ENCODE peak calls at places on chromosome 16, in six cellular contexts. Z, X, O, Q, A and L are unnamed samples.
A peak's percentile ranks its signal among the peaks of the same experiment; 100 is the strongest.

GRCh38 chr16:50666658-50667496 is 14.2 kb downstream of the SNX20 start:
- DNase-seq in Z (no peak), X (no peak), O (no peak), Q (no peak), A (no peak), L (no peak)

GRCh38 chr16:85113168-85113733 is 979 bp upstream of the CIBAR2 start:
- DNase-seq in Z (no peak), X (no peak), O (no peak), Q (no peak), A (no peak), L (no peak)

GRCh38 chr16:69396187-69397061 is 10.6 kb upstream of the TERF2 start:
- DNase-seq in Z (peak; percentile 55), X (peak; percentile 70), O (peak; percentile 78), Q (peak; percentile 99), A (peak; percentile 77), L (no peak)

GRCh38 chr16:89908236-89908635 is 10.4 kb upstream of the MC1R start:
- DNase-seq in Z (no peak), X (no peak), O (no peak), Q (no peak), A (no peak), L (no peak)

GRCh38 chr16:50621452-50621792 is 59.7 kb downstream of the SNX20 start:
- DNase-seq in Z (no peak), X (no peak), O (no peak), Q (no peak), A (no peak), L (no peak)

GRCh38 chr16:87178977-87179376 is 138.2 kb downstream of the C16orf95 start:
- DNase-seq in Z (no peak), X (peak; percentile 88), O (peak; percentile 88), Q (no peak), A (no peak), L (no peak)

GRCh38 chr16:1082952-1083675 is 10.6 kb downstream of the SSTR5 start:
- DNase-seq in Z (no peak), X (no peak), O (no peak), Q (peak; percentile 49), A (no peak), L (no peak)

GRCh38 chr16:51271156-51271555 is 120.1 kb upstream of the SALL1 start:
- DNase-seq in Z (no peak), X (no peak), O (no peak), Q (no peak), A (no peak), L (no peak)

GRCh38 chr16:11836653-11837244 is 14.6 kb downstream of the RSL1D1 start:
- DNase-seq in Z (no peak), X (no peak), O (no peak), Q (no peak), A (no peak), L (no peak)